ENCODE peak calls at places on chromosomes 1 and 21, in seven cellular contexts. E is adrenal gland, V is cardiac muscle cell, S is neural progenitor cell, U is upper lobe of right lung, M is heart left ventricle, W is stomach. R is an unnamed sample.

GRCh38 chr1:60765204-60765603 is 317.2 kb upstream of the NFIA start:
- DNase-seq in V (peak; percentile 59), S (peak; percentile 57), E (peak; percentile 24), U (no peak), M (no peak), W (peak; percentile 30), R (peak; percentile 40)

GRCh38 chr1:221078260-221078965 is 199.2 kb downstream of the HLX start:
- DNase-seq in S (no peak), U (no peak), V (no peak), W (no peak), E (no peak), M (no peak), R (no peak)

GRCh38 chr21:21690068-21690665 is 692.0 kb downstream of the NCAM2 start:
- DNase-seq in M (no peak), W (no peak), S (no peak), U (no peak), E (no peak), V (no peak), R (no peak)

GRCh38 chr21:32844653-32845443 is 73.3 kb upstream of the PAXBP1 start:
- DNase-seq in S (peak; percentile 44), W (no peak), M (no peak), V (peak; percentile 70), U (no peak), E (peak; percentile 60), R (no peak)

GRCh38 chr1:163924041-163924440 is 602.3 kb downstream of the NUF2 start:
- DNase-seq in U (no peak), W (no peak), V (no peak), S (no peak), E (no peak), M (no peak), R (no peak)

GRCh38 chr1:34547043-34547674 is 207.7 kb upstream of the GJB5 start:
- DNase-seq in E (no peak), V (no peak), S (peak; percentile 63), W (no peak), U (no peak), M (no peak), R (peak; percentile 60)

GRCh38 chr1:55539652-55540512 is 324.7 kb upstream of the USP24 start:
- DNase-seq in W (no peak), E (no peak), V (no peak), U (no peak), S (no peak), M (no peak), R (no peak)

GRCh38 chr1:43147625-43148319 is 24.3 kb downstream of the EBNA1BP2 start:
- DNase-seq in M (peak; percentile 75), E (peak; percentile 76), U (peak; percentile 89), V (peak; percentile 82), S (peak; percentile 98), W (peak; percentile 84), R (peak; percentile 95)

GRCh38 chr1:93000751-93001175 is 39.5 kb upstream of the DIPK1A start:
- DNase-seq in W (no peak), V (peak; percentile 69), U (no peak), E (no peak), M (no peak), S (peak; percentile 26), R (no peak)

GRCh38 chr1:200856716-200857352 is 15.9 kb upstream of the GPR25 start:
- DNase-seq in V (peak; percentile 86), U (no peak), W (no peak), M (no peak), S (no peak), E (no peak), R (no peak)

GRCh38 chr1:3026581-3027511 is 5.6 kb downstream of the ACTRT2 start:
- DNase-seq in V (no peak), S (no peak), U (peak; percentile 37), M (no peak), E (no peak), W (no peak), R (no peak)

GRCh38 chr1:192485692-192486436 is 89.7 kb upstream of the RGS1 start:
- DNase-seq in W (peak; percentile 75), U (no peak), S (no peak), M (peak; percentile 77), E (peak; percentile 86), V (peak; percentile 96), R (no peak)

GRCh38 chr21:34881894-34882371 is 167.2 kb downstream of the RUNX1 start:
- DNase-seq in E (no peak), M (no peak), V (peak; percentile 76), U (no peak), W (no peak), S (no peak), R (no peak)

GRCh38 chr1:110554871-110555801 is 36.2 kb upstream of the KCNA10 start:
- DNase-seq in W (peak; percentile 53), E (peak; percentile 49), V (peak; percentile 47), U (peak; percentile 84), S (peak; percentile 75), M (peak; percentile 67), R (peak; percentile 88)

GRCh38 chr1:8427493-8427892 is 109.6 kb downstream of the SLC45A1 start:
- DNase-seq in V (no peak), E (no peak), M (no peak), U (no peak), S (no peak), W (no peak), R (no peak)
- H3K4me3 ChIP-seq in V (no peak overlapping the region), E (no peak overlapping the region), M (no peak overlapping the region), U (peak overlapping the region; percentile 4), S (no peak overlapping the region), W (no peak overlapping the region), R (no peak overlapping the region)

GRCh38 chr1:6423321-6423999 is 1.1 kb upstream of the ESPN start:
- DNase-seq in U (peak; percentile 84), M (no peak), S (peak; percentile 78), V (peak; percentile 49), E (peak; percentile 72), W (peak; percentile 83), R (peak; percentile 96)

GRCh38 chr1:6424000-6424565 is 493 bp upstream of the ESPN start:
- DNase-seq in M (no peak), E (no peak), U (no peak), S (peak; percentile 52), V (no peak), W (no peak), R (peak; percentile 91)

GRCh38 chr1:6426321-6426971 is 1.9 kb downstream of the ESPN start:
- DNase-seq in W (no peak), M (no peak), U (no peak), V (no peak), S (peak; percentile 1), E (peak; percentile 57), R (no peak)

GRCh38 chr1:6425671-6426070 is 1.1 kb downstream of the ESPN start:
- DNase-seq in V (no peak), U (no peak), W (no peak), S (peak; percentile 2), E (no peak), M (no peak), R (no peak)

DNA sequence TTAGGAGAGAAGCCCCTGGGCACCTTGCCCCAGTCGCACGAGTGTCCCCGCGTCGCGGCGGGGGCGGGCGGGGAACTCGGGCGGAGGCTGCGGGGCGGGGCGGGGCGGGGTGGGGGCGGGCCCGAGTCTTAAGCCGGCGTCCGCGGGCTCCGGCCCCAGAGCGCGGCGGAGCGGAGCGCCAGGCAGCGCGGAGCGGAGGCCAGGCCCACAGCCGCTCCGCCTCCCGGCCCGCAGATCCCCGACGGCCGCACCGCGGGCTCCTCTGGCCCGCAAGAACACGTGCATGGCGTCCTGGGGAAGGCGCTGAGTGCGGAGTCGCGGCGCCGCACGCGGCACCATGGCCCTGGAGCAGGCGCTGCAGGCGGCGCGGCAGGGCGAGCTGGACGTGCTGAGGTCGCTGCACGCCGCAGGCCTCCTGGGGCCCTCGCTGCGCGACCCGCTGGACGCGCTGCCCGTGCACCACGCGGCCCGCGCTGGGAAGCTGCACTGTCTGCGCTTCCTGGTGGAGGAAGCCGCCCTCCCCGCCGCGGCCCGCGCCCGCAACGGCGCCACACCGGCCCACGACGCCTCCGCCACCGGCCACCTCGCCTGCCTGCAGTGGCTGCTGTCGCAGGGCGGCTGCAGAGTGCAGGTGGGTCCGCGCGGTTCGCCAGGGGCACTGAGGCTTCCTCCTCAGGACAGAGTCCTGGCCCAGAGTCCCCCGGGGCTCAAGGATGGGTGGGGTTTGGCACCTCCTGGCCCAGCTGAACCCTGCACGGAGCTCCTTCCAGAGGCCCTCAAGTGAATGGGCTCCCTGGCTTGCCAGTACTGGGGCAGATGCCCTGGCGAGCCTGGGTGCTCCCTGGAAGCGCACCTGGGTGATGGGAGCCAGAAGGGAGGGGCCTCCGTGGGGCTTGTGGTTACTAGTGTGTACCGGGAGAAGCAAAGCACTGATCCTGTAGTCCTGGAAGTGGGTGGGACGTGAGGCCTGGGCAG is at the start of gene ESPN:
- DNase-seq in V (no peak), W (no peak), S (peak; percentile 76), M (no peak), E (no peak), U (no peak), R (peak; percentile 94)
- H3K27me3 ChIP-seq in V (peaks cover 80% of the 10 kb centered on the region), W (peaks cover 88% of the 10 kb centered on the region), S (peaks cover 89% of the 10 kb centered on the region), M (peaks cover 81% of the 10 kb centered on the region), E (peaks cover 34% of the 10 kb centered on the region), U (peaks cover 82% of the 10 kb centered on the region), R (peaks cover 68% of the 10 kb centered on the region)

GRCh38 chr1:5744911-5745431 is 247.3 kb downstream of the NPHP4 start:
- DNase-seq in M (no peak), U (peak; percentile 59), S (peak; percentile 72), V (no peak), E (no peak), W (peak; percentile 17), R (peak; percentile 75)
- H3K4me3 ChIP-seq in M (no peak overlapping the region), U (no peak overlapping the region), S (no peak overlapping the region), V (no peak overlapping the region), E (no peak overlapping the region), W (no peak overlapping the region), R (no peak overlapping the region)

GRCh38 chr1:32072622-32073386 is at the start of gene TMEM39B:
- DNase-seq in V (peak; percentile 98), M (peak; percentile 98), U (peak; percentile 98), S (peak; percentile 99), W (peak; percentile 97), E (peak; percentile 93), R (peak; percentile 98)

GRCh38 chr1:32068891-32069590 is 3.7 kb upstream of the TMEM39B start:
- DNase-seq in S (peak; percentile 53), W (no peak), U (no peak), E (no peak), V (peak; percentile 57), M (no peak), R (peak; percentile 70)

GRCh38 chr1:32074841-32075240 is 2.1 kb downstream of the TMEM39B start:
- DNase-seq in V (no peak), U (no peak), E (no peak), M (no peak), S (no peak), W (no peak), R (no peak)

GRCh38 chr1:32073387-32074229 is 869 bp downstream of the TMEM39B start:
- DNase-seq in E (no peak), W (no peak), S (peak; percentile 98), M (no peak), U (peak; percentile 53), V (no peak), R (no peak)

DNA sequence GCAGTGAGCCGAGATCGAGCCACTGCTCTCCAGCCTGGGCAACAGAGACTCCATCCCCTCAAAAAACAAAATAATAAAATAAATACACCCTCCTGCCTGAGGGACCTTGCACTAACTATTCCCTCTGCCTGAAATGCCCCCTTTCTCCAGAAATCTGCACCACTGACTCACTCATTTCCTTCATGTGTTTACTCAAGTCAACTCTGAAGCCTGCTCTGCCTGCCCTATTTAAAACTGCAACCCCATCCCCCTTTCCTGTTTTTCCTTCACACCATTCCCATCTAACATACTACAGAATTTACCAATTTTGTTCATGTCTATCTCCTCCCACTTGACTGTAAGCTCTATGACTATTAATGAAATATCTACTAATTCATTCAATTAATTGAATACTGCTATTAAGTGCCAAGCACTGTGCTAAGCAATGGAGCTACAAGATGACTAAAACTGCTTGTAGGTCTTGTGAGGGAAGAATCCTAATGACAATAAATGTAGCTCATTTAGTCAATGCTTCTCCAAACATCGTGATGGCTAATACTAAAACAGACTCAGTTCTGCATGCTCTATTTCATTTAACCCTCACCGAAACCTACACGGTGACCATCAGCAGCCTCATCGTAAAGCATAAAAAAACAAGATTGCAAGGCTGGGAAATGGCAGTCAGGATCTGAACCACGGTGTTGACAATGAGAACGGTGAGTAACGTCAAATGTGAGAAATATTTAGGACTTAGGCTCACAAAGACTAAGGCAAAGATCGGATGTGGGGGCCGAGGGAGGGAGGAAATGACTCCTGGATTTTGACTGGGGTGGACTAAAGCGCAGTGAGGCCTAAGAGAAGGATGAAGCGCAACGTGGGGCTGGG is 749 bp upstream of the TMEM39B start:
- DNase-seq in V (peak; percentile 70), U (no peak), M (no peak), E (no peak), S (no peak), W (no peak), R (no peak)
- H3K27me3 ChIP-seq in V (no peaks in the 10 kb centered on the region), U (no peaks in the 10 kb centered on the region), M (no peaks in the 10 kb centered on the region), E (no peaks in the 10 kb centered on the region), S (no peaks in the 10 kb centered on the region), W (no peaks in the 10 kb centered on the region), R (no peaks in the 10 kb centered on the region)

R was measured in H7.